ENCODE peak calls at places on chromosomes 7 and 10, in six cellular contexts. T is tibial nerve; A is lower lobe of right lung; F is CD8-positive, alpha-beta memory T cell; M is cardiac muscle cell; U is Peyer's patch. H is an unnamed sample.

GRCh38 chr10:34121125-34121973 is 693.7 kb downstream of the PARD3 start:
- DNase-seq in M (no peak), T (no peak), A (no peak), F (no peak), U (no peak), H (no peak)

GRCh38 chr10:131172433-131172832 is 139.1 kb downstream of the TCERG1L start:
- DNase-seq in U (no peak), M (no peak), T (no peak), F (no peak), A (no peak), H (no peak)

GRCh38 chr7:117248810-117249209 is 74.0 kb downstream of the WNT2 start:
- DNase-seq in U (no peak), M (no peak), T (no peak), F (no peak), A (no peak), H (no peak)

GRCh38 chr10:114931072-114931679 is 6.8 kb upstream of the TRUB1 start:
- DNase-seq in F (no peak), U (no peak), T (no peak), A (no peak), M (no peak), H (no peak)

GRCh38 chr10:43202657-43203490 is 64.0 kb downstream of the RASGEF1A start:
- DNase-seq in U (peak; percentile 63), F (no peak), T (no peak), M (peak; percentile 39), A (peak; percentile 75), H (no peak)

GRCh38 chr10:89327803-89328441 is at the start of gene IFIT3:
- DNase-seq in F (no peak), M (peak; percentile 57), A (peak; percentile 53), T (peak; percentile 71), U (peak; percentile 64), H (peak; percentile 50)

GRCh38 chr10:42969147-42969546 is 107.7 kb upstream of the RET start:
- DNase-seq in U (no peak), T (no peak), F (no peak), A (no peak), M (no peak), H (no peak)

GRCh38 chr10:35448687-35449662 is 112.7 kb downstream of the CCNY start:
- DNase-seq in T (no peak), A (no peak), M (no peak), F (no peak), U (no peak), H (no peak)

GRCh38 chr10:104138131-104138530 is 16.2 kb downstream of the SFR1 start:
- DNase-seq in F (no peak), U (no peak), M (no peak), T (no peak), A (no peak), H (no peak)

GRCh38 chr10:48526371-48526821 is 78.5 kb downstream of the ARHGAP22 start:
- DNase-seq in F (no peak), T (no peak), M (no peak), U (peak; percentile 21), A (no peak), H (no peak)

GRCh38 chr7:16447867-16448266 is 17.7 kb downstream of the SOSTDC1 start:
- DNase-seq in F (no peak), T (no peak), U (no peak), A (no peak), M (no peak), H (no peak)

GRCh38 chr7:112080974-112081373 is 125.2 kb downstream of the DOCK4 start:
- DNase-seq in T (no peak), U (no peak), M (no peak), A (no peak), F (no peak), H (peak; percentile 57)

GRCh38 chr10:6348091-6348862 is 145.5 kb downstream of the PFKFB3 start:
- DNase-seq in U (peak; percentile 89), A (peak; percentile 65), T (peak; percentile 17), F (peak; percentile 62), M (no peak), H (peak; percentile 90)

GRCh38 chr10:96470108-96470743 is 43.5 kb downstream of the TLL2 start:
- DNase-seq in F (no peak), A (no peak), M (peak; percentile 53), T (no peak), U (peak; percentile 48), H (peak; percentile 47)

GRCh38 chr7:129831424-129832058 is 121.2 kb downstream of the UBE2H start:
- DNase-seq in M (peak; percentile 62), T (no peak), A (no peak), U (no peak), F (no peak), H (no peak)

GRCh38 chr10:95650232-95650631 is 6.3 kb downstream of the ALDH18A1 start:
- DNase-seq in F (no peak), U (no peak), A (no peak), M (no peak), T (no peak), H (no peak)

GRCh38 chr7:134827889-134828288 is 48.5 kb downstream of the CALD1 start:
- DNase-seq in F (no peak), U (no peak), T (no peak), A (no peak), M (no peak), H (no peak)

GRCh38 chr7:37193087-37193774 is 255.4 kb downstream of the ELMO1 start:
- DNase-seq in U (no peak), F (no peak), T (no peak), A (no peak), M (peak; percentile 42), H (no peak)

GRCh38 chr10:3861785-3862184 is 76.8 kb upstream of the KLF6 start:
- DNase-seq in T (no peak), M (no peak), A (peak; percentile 48), U (no peak), F (no peak), H (no peak)

GRCh38 chr10:66192162-66192834 is 733.5 kb upstream of the LRRTM3 start:
- DNase-seq in U (no peak), T (no peak), F (no peak), A (no peak), M (no peak), H (no peak)

GRCh38 chr10:133451346-133451745 is 2.4 kb upstream of the SCART1 start:
- DNase-seq in U (no peak), M (no peak), T (no peak), A (no peak), F (no peak), H (no peak)

GRCh38 chr7:111183373-111183772 is 92.4 kb downstream of the LRRN3 start:
- DNase-seq in U (no peak), F (no peak), T (no peak), A (no peak), M (no peak), H (no peak)

GRCh38 chr10:129711261-129711660 is 244.2 kb downstream of the MGMT start:
- DNase-seq in M (no peak), A (no peak), F (no peak), U (no peak), T (no peak), H (no peak)

GRCh38 chr7:70156052-70156451 is 557.8 kb downstream of the AUTS2 start:
- DNase-seq in A (no peak), T (no peak), M (no peak), F (no peak), U (no peak), H (no peak)

GRCh38 chr10:70560511-70560931 is 42.0 kb downstream of the PRF1 start:
- DNase-seq in U (no peak), T (no peak), A (no peak), M (no peak), F (no peak), H (no peak)

GRCh38 chr10:70561558-70561957 is 41.0 kb downstream of the PRF1 start:
- DNase-seq in T (no peak), A (no peak), U (no peak), F (no peak), M (no peak), H (peak; percentile 72)

GRCh38 chr10:70562036-70562710 is 40.4 kb downstream of the PRF1 start:
- DNase-seq in F (no peak), T (no peak), U (no peak), M (no peak), A (no peak), H (no peak)

GRCh38 chr10:70559861-70560260 is 42.7 kb downstream of the PRF1 start:
- DNase-seq in T (no peak), U (no peak), A (no peak), F (no peak), M (no peak), H (no peak)

DNA sequence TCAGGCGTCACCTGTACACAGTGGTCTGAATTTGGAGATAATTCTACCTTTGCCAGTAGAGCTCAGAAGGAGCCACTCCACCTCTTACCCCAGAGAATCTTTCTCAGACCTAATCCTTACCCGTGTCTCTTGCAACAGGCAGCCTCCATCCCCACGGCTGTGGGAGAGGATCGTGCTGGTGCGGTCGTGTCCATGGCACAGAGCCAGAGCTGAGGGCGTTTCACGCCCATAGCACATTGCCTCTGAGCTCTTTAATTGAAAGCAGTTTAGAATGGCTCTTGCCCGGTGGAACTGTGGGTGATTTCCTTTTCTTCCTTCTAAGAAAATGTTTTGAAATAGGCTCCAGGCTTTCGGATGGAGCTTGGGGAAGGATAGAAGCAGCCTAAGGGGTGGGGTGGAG is 41.5 kb downstream of the PRF1 start:
- DNase-seq in U (no peak), F (no peak), T (no peak), A (peak; percentile 67), M (no peak), H (no peak)
- H3K36me3 ChIP-seq in U (no peaks in the 10 kb centered on the region), F (no peaks in the 10 kb centered on the region), T (peaks cover 10% of the 10 kb centered on the region), A (peaks cover 27% of the 10 kb centered on the region), M (no peaks in the 10 kb centered on the region), H (no peaks in the 10 kb centered on the region)

DNA sequence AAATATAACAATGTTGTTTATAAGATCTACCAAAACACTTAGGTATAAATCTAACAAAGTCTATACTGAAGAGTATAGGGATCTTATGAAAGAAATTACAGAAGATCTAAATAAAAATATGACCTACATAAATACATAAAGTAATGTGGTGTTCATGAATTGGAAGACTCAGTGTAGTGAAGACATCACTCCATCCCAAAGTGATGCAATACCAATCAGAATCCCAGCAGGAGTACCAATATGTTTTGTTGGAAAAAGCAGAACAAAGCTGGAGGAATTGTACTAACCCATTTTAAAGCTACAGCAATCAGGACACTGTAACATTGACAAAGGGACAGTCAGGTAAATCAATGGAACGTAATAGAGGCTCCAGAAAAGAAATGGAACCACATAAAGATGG is 76.4 kb downstream of the CCSER2 start:
- DNase-seq in M (no peak), A (no peak), T (no peak), F (no peak), U (no peak), H (no peak)
- H3K36me3 ChIP-seq in M (no peaks in the 10 kb centered on the region), A (no peaks in the 10 kb centered on the region), T (peaks cover 1% of the 10 kb centered on the region), F (no peaks in the 10 kb centered on the region), U (no peaks in the 10 kb centered on the region), H (peaks cover 14% of the 10 kb centered on the region)

DNA sequence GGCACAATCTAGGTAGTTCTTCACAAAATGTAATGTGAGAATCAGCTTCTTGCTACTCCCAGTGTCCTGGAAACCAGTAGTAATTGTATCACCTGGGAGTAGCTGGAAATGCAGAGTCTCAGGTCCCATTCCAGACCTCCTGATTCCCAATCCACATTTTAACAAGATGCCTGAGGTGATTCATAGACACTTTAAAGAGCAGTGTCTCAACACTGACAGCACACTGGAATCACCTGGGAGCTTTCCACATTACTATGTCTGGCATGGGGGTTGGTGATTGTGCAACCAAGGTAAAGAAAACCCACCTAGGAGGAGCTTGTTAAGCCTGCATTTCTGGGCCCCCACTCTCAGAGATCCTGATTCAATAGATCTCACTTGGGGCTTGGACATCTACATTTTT is 11.1 kb downstream of the DPY19L1 start:
- DNase-seq in U (no peak), M (no peak), T (no peak), A (no peak), F (no peak), H (no peak)
- H3K36me3 ChIP-seq in U (no peaks in the 10 kb centered on the region), M (no peaks in the 10 kb centered on the region), T (no peaks in the 10 kb centered on the region), A (no peaks in the 10 kb centered on the region), F (no peaks in the 10 kb centered on the region), H (no peaks in the 10 kb centered on the region)

GRCh38 chr7:41114166-41114565 is 588.7 kb downstream of the INHBA start:
- DNase-seq in A (no peak), U (no peak), M (no peak), T (no peak), F (no peak), H (no peak)
- H3K36me3 ChIP-seq in A (no peaks in the 10 kb centered on the region), U (no peaks in the 10 kb centered on the region), M (no peaks in the 10 kb centered on the region), T (no peaks in the 10 kb centered on the region), F (no peaks in the 10 kb centered on the region), H (no peaks in the 10 kb centered on the region)